ENCODE peak calls at places on chromosome 20, in six cellular contexts. One of them, this sample, is unnamed.

GRCh38 chr20:62739581-62740285 is 31.1 kb downstream of the NTSR1 start:
- DNase-seq in AG09319: no peak
- DNase-seq in left cardiac atrium: peak; percentile 41
- DNase-seq in IMR-90: no peak
- DNase-seq in retina: peak; percentile 34
- DNase-seq in T-helper 9 cell: peak; percentile 25
- DNase-seq in this sample: no peak

GRCh38 chr20:41426361-41426900 is 59.8 kb upstream of the EMILIN3 start:
- DNase-seq in AG09319: no peak
- DNase-seq in left cardiac atrium: no peak
- DNase-seq in IMR-90: no peak
- DNase-seq in retina: no peak
- DNase-seq in T-helper 9 cell: no peak
- DNase-seq in this sample: no peak

GRCh38 chr20:50389437-50389807 is 120.8 kb upstream of the PTPN1 start:
- DNase-seq in AG09319: no peak
- DNase-seq in left cardiac atrium: peak; percentile 61
- DNase-seq in IMR-90: no peak
- DNase-seq in retina: no peak
- DNase-seq in T-helper 9 cell: no peak
- DNase-seq in this sample: no peak

GRCh38 chr20:15012551-15012950 is 675.1 kb upstream of the FLRT3 start:
- DNase-seq in AG09319: no peak
- DNase-seq in left cardiac atrium: no peak
- DNase-seq in IMR-90: no peak
- DNase-seq in retina: peak; percentile 79
- DNase-seq in T-helper 9 cell: no peak
- DNase-seq in this sample: no peak

GRCh38 chr20:36501367-36502006 is 39.8 kb upstream of the MYL9 start:
- DNase-seq in AG09319: no peak
- DNase-seq in left cardiac atrium: no peak
- DNase-seq in IMR-90: no peak
- DNase-seq in retina: no peak
- DNase-seq in T-helper 9 cell: no peak
- DNase-seq in this sample: no peak

GRCh38 chr20:55882922-55883321 is 122.4 kb downstream of the CBLN4 start:
- DNase-seq in AG09319: no peak
- DNase-seq in left cardiac atrium: no peak
- DNase-seq in IMR-90: no peak
- DNase-seq in retina: no peak
- DNase-seq in T-helper 9 cell: no peak
- DNase-seq in this sample: no peak

GRCh38 chr20:57470666-57471495 is 54.1 kb downstream of the CTCFL start:
- DNase-seq in AG09319: no peak
- DNase-seq in left cardiac atrium: no peak
- DNase-seq in IMR-90: no peak
- DNase-seq in retina: no peak
- DNase-seq in T-helper 9 cell: no peak
- DNase-seq in this sample: no peak

GRCh38 chr20:46396052-46396451 is 10.4 kb downstream of the ELMO2 start:
- DNase-seq in AG09319: no peak
- DNase-seq in left cardiac atrium: no peak
- DNase-seq in IMR-90: no peak
- DNase-seq in retina: no peak
- DNase-seq in T-helper 9 cell: no peak
- DNase-seq in this sample: no peak

GRCh38 chr20:62191781-62192559 is 9.1 kb downstream of the MTG2 start:
- DNase-seq in AG09319: no peak
- DNase-seq in left cardiac atrium: no peak
- DNase-seq in IMR-90: no peak
- DNase-seq in retina: no peak
- DNase-seq in T-helper 9 cell: no peak
- DNase-seq in this sample: no peak

GRCh38 chr20:52103911-52104545 is 87.6 kb downstream of the ZFP64 start:
- DNase-seq in AG09319: no peak
- DNase-seq in left cardiac atrium: no peak
- DNase-seq in IMR-90: peak; percentile 14
- DNase-seq in retina: peak; percentile 41
- DNase-seq in T-helper 9 cell: no peak
- DNase-seq in this sample: peak; percentile 11

GRCh38 chr20:22974354-22974753 is 60.8 kb upstream of the SSTR4 start:
- DNase-seq in AG09319: no peak
- DNase-seq in left cardiac atrium: no peak
- DNase-seq in IMR-90: no peak
- DNase-seq in retina: no peak
- DNase-seq in T-helper 9 cell: no peak
- DNase-seq in this sample: peak; percentile 59

GRCh38 chr20:36575066-36575743 is 1.8 kb downstream of the TGIF2 start:
- DNase-seq in AG09319: no peak
- DNase-seq in left cardiac atrium: peak; percentile 71
- DNase-seq in IMR-90: peak; percentile 54
- DNase-seq in retina: peak; percentile 63
- DNase-seq in T-helper 9 cell: no peak
- DNase-seq in this sample: peak; percentile 61

GRCh38 chr20:24787071-24787470 is 162.0 kb upstream of the CST7 start:
- DNase-seq in AG09319: no peak
- DNase-seq in left cardiac atrium: no peak
- DNase-seq in IMR-90: no peak
- DNase-seq in retina: no peak
- DNase-seq in T-helper 9 cell: no peak
- DNase-seq in this sample: no peak

GRCh38 chr20:20085071-20085470 is 32.7 kb downstream of the CFAP61 start:
- DNase-seq in AG09319: no peak
- DNase-seq in left cardiac atrium: no peak
- DNase-seq in IMR-90: no peak
- DNase-seq in retina: no peak
- DNase-seq in T-helper 9 cell: no peak
- DNase-seq in this sample: no peak

GRCh38 chr20:6746901-6747609 is 20.4 kb upstream of the BMP2 start:
- DNase-seq in AG09319: no peak
- DNase-seq in left cardiac atrium: no peak
- DNase-seq in IMR-90: peak; percentile 28
- DNase-seq in retina: no peak
- DNase-seq in T-helper 9 cell: no peak
- DNase-seq in this sample: no peak

GRCh38 chr20:59576216-59576953 is 28.0 kb upstream of the PHACTR3 start:
- DNase-seq in AG09319: no peak
- DNase-seq in left cardiac atrium: no peak
- DNase-seq in IMR-90: no peak
- DNase-seq in retina: no peak
- DNase-seq in T-helper 9 cell: no peak
- DNase-seq in this sample: no peak

GRCh38 chr20:34293119-34293518 is 10.0 kb downstream of the AHCY start:
- DNase-seq in AG09319: no peak
- DNase-seq in left cardiac atrium: no peak
- DNase-seq in IMR-90: no peak
- DNase-seq in retina: no peak
- DNase-seq in T-helper 9 cell: no peak
- DNase-seq in this sample: no peak

This sample was measured in fibroblast of pulmonary artery.